ENCODE peak calls at places on chromosome 12, in five cellular contexts. Z, E, X, M and Y are unnamed samples.
A peak's percentile ranks its signal among the peaks of the same experiment; 100 is the strongest.

GRCh38 chr12:3600039-3600720 is 109.2 kb downstream of the PRMT8 start:
- DNase-seq in Z (no peak), X (no peak), E (peak; percentile 28), M (no peak), Y (no peak)

GRCh38 chr12:74491374-74491773 is 46.3 kb upstream of the ATXN7L3B start:
- DNase-seq in E (no peak), Z (no peak), X (no peak), M (no peak), Y (no peak)

GRCh38 chr12:93990832-93991748 is 157.3 kb upstream of the PLXNC1 start:
- DNase-seq in E (no peak), X (peak; percentile 76), M (no peak), Z (no peak), Y (no peak)

GRCh38 chr12:118055865-118056773 is 4.9 kb downstream of the WSB2 start:
- DNase-seq in Z (no peak), E (no peak), M (no peak), X (no peak), Y (no peak)

GRCh38 chr12:104285740-104286537 is 17.6 kb upstream of the EID3 start:
- DNase-seq in X (no peak), Z (no peak), M (no peak), E (no peak), Y (no peak)

GRCh38 chr12:47085815-47086252 is 6.1 kb upstream of the AMIGO2 start:
- DNase-seq in E (no peak), Z (peak; percentile 82), M (no peak), X (no peak), Y (no peak)

GRCh38 chr12:116265361-116266128 is 11.9 kb downstream of the MED13L start:
- DNase-seq in Z (no peak), M (no peak), X (no peak), E (no peak), Y (no peak)

GRCh38 chr12:102539651-102540553 is 59.5 kb upstream of the IGF1 start:
- DNase-seq in Z (peak; percentile 93), M (peak; percentile 53), X (no peak), E (no peak), Y (peak; percentile 52)

GRCh38 chr12:19856389-19856788 is 417.1 kb downstream of the AEBP2 start:
- DNase-seq in M (no peak), Z (no peak), E (no peak), X (no peak), Y (no peak)

GRCh38 chr12:121582583-121583333 is 1.9 kb upstream of the KDM2B start:
- DNase-seq in X (peak; percentile 61), E (no peak), Z (no peak), M (no peak), Y (no peak)

GRCh38 chr12:114272071-114272470 is 133.9 kb downstream of the TBX5 start:
- DNase-seq in X (no peak), Z (no peak), E (no peak), M (no peak), Y (no peak)

GRCh38 chr12:6916426-6917200 is 2.2 kb downstream of the ENO2 start:
- DNase-seq in E (no peak), M (no peak), X (no peak), Z (no peak), Y (no peak)

GRCh38 chr12:4779749-4780148 is 59.5 kb downstream of the GALNT8 start:
- DNase-seq in Z (no peak), X (no peak), E (no peak), M (no peak), Y (no peak)

GRCh38 chr12:24244231-24244630 is 294.8 kb upstream of the SOX5 start:
- DNase-seq in E (no peak), X (no peak), M (no peak), Z (no peak), Y (no peak)

GRCh38 chr12:53543539-53543938 is 36.3 kb upstream of the NPFF start:
- DNase-seq in M (no peak), Z (peak; percentile 59), E (peak; percentile 75), X (peak; percentile 91), Y (peak; percentile 45)

GRCh38 chr12:107731376-107731775 is 29.6 kb downstream of the PRDM4 start:
- DNase-seq in X (no peak), E (no peak), Z (no peak), M (no peak), Y (no peak)

GRCh38 chr12:108690799-108691153 is 40.5 kb downstream of the CORO1C start:
- DNase-seq in E (no peak), Z (no peak), X (no peak), M (no peak), Y (no peak)

GRCh38 chr12:109185441-109185840 is 69.1 kb downstream of the ACACB start:
- DNase-seq in M (no peak), X (no peak), E (no peak), Z (no peak), Y (no peak)

GRCh38 chr12:80837342-80837978 is 100.3 kb downstream of the LIN7A start:
- DNase-seq in Z (peak; percentile 34), X (peak; percentile 58), E (no peak), M (peak; percentile 32), Y (peak; percentile 6)

GRCh38 chr12:51085757-51086156 is 2.4 kb upstream of the CSRNP2 start:
- DNase-seq in X (no peak), Z (no peak), E (no peak), M (no peak), Y (no peak)

GRCh38 chr12:31034372-31034771 is 39.3 kb upstream of the DDX11 start:
- DNase-seq in M (no peak), Z (no peak), X (no peak), E (no peak), Y (no peak)

GRCh38 chr12:6962285-6963015 is 8.0 kb downstream of the PHB2 start:
- DNase-seq in X (no peak), Z (no peak), M (no peak), E (peak; percentile 8), Y (no peak)

GRCh38 chr12:120562906-120563305 is 18.3 kb downstream of the POP5 start:
- DNase-seq in Z (no peak), M (no peak), E (no peak), X (no peak), Y (no peak)

GRCh38 chr12:121568971-121569808 is 11.6 kb downstream of the KDM2B start:
- DNase-seq in X (no peak), M (no peak), E (no peak), Z (no peak), Y (no peak)

GRCh38 chr12:91219511-91219910 is 36.9 kb upstream of the DCN start:
- DNase-seq in M (no peak), X (no peak), E (no peak), Z (peak; percentile 70), Y (no peak)

GRCh38 chr12:169528-170360 is 44.2 kb downstream of the SLC6A12 start:
- DNase-seq in M (no peak), X (no peak), Z (no peak), E (no peak), Y (no peak)

GRCh38 chr12:69927145-69927544 is 102.1 kb downstream of the MYRFL start:
- DNase-seq in M (no peak), Z (no peak), E (no peak), X (no peak), Y (no peak)

GRCh38 chr12:40820794-40821484 is 128.7 kb downstream of the CNTN1 start:
- DNase-seq in E (no peak), Z (no peak), M (no peak), X (no peak), Y (no peak)

GRCh38 chr12:119204716-119205285 is 26.1 kb downstream of the HSPB8 start:
- DNase-seq in E (no peak), Z (no peak), M (no peak), X (no peak), Y (no peak)

GRCh38 chr12:49720214-49720613 is 13.0 kb upstream of the FMNL3 start:
- DNase-seq in X (no peak), Z (no peak), E (no peak), M (no peak), Y (no peak)

GRCh38 chr12:120181991-120182631 is 12.4 kb downstream of the GCN1 start:
- DNase-seq in X (no peak), Z (peak; percentile 74), M (no peak), E (no peak), Y (peak; percentile 57)

GRCh38 chr12:6363330-6364036 is 11.9 kb downstream of the SCNN1A start:
- DNase-seq in E (peak; percentile 77), Z (no peak), X (no peak), M (no peak), Y (peak; percentile 74)

GRCh38 chr12:26318661-26319068 is 123.3 kb downstream of the SSPN start:
- DNase-seq in Z (peak; percentile 90), X (peak; percentile 29), E (no peak), M (peak; percentile 78), Y (peak; percentile 49)

GRCh38 chr12:80230068-80230467 is 130.7 kb downstream of the OTOGL start:
- DNase-seq in X (no peak), Z (no peak), M (peak; percentile 22), E (no peak), Y (no peak)

GRCh38 chr12:50572275-50572674 is 67.5 kb downstream of the DIP2B start:
- DNase-seq in Z (no peak), M (peak; percentile 70), E (no peak), X (peak; percentile 75), Y (no peak)